ENCODE peak calls at places on chromosomes 16 and 17, in six cellular contexts. One of them, this sample, is unnamed.
A peak's percentile ranks its signal among the peaks of the same experiment; 100 is the strongest.

GRCh38 chr17:78357687-78358537 is 2.0 kb downstream of the SOCS3 start:
- DNase-seq in HL-60: no peak
- DNase-seq in GM23338: peak; percentile 47
- DNase-seq in SK-N-SH: no peak
- DNase-seq in sigmoid colon: no peak
- DNase-seq in transverse colon: no peak
- DNase-seq in this sample: no peak

GRCh38 chr16:68005786-68006286 is 6.6 kb upstream of the DPEP2 start:
- DNase-seq in SK-N-SH: no peak
- DNase-seq in transverse colon: peak; percentile 47
- DNase-seq in GM23338: peak; percentile 29
- DNase-seq in HL-60: peak; percentile 96
- DNase-seq in sigmoid colon: no peak
- DNase-seq in this sample: no peak

GRCh38 chr16:80418772-80419355 is 121.9 kb upstream of the DYNLRB2 start:
- DNase-seq in sigmoid colon: no peak
- DNase-seq in SK-N-SH: no peak
- DNase-seq in GM23338: no peak
- DNase-seq in transverse colon: no peak
- DNase-seq in HL-60: no peak
- DNase-seq in this sample: no peak

GRCh38 chr17:62792122-62792800 is 15.9 kb downstream of the MARCHF10 start:
- DNase-seq in transverse colon: no peak
- DNase-seq in HL-60: no peak
- DNase-seq in GM23338: no peak
- DNase-seq in SK-N-SH: no peak
- DNase-seq in sigmoid colon: no peak
- DNase-seq in this sample: no peak

GRCh38 chr17:927611-928461 is 51.7 kb downstream of the NXN start:
- DNase-seq in sigmoid colon: peak; percentile 82
- DNase-seq in transverse colon: no peak
- DNase-seq in HL-60: no peak
- DNase-seq in GM23338: no peak
- DNase-seq in SK-N-SH: no peak
- DNase-seq in this sample: no peak

GRCh38 chr17:77841742-77842141 is 116.8 kb upstream of the TNRC6C start:
- DNase-seq in GM23338: no peak
- DNase-seq in transverse colon: no peak
- DNase-seq in sigmoid colon: no peak
- DNase-seq in SK-N-SH: no peak
- DNase-seq in HL-60: no peak
- DNase-seq in this sample: no peak

GRCh38 chr16:89863741-89864391 is 9.5 kb upstream of the TCF25 start:
- DNase-seq in GM23338: no peak
- DNase-seq in transverse colon: peak; percentile 46
- DNase-seq in sigmoid colon: no peak
- DNase-seq in HL-60: peak; percentile 28
- DNase-seq in SK-N-SH: no peak
- DNase-seq in this sample: no peak

GRCh38 chr17:83183150-83183820 is 103.9 kb downstream of the METRNL start:
- DNase-seq in HL-60: no peak
- DNase-seq in sigmoid colon: no peak
- DNase-seq in SK-N-SH: no peak
- DNase-seq in transverse colon: no peak
- DNase-seq in GM23338: no peak
- DNase-seq in this sample: no peak

GRCh38 chr17:58387834-58388233 is 29.5 kb downstream of the RNF43 start:
- DNase-seq in HL-60: no peak
- DNase-seq in GM23338: no peak
- DNase-seq in SK-N-SH: no peak
- DNase-seq in sigmoid colon: no peak
- DNase-seq in transverse colon: peak; percentile 66
- DNase-seq in this sample: no peak

GRCh38 chr17:20174588-20175265 is 165.6 kb downstream of the SPECC1 start:
- DNase-seq in sigmoid colon: no peak
- DNase-seq in GM23338: no peak
- DNase-seq in SK-N-SH: no peak
- DNase-seq in transverse colon: no peak
- DNase-seq in HL-60: no peak
- DNase-seq in this sample: no peak

GRCh38 chr17:81142301-81143199 is 22.8 kb upstream of the PVALEF start:
- DNase-seq in HL-60: peak; percentile 84
- DNase-seq in sigmoid colon: peak; percentile 85
- DNase-seq in GM23338: peak; percentile 86
- DNase-seq in SK-N-SH: peak; percentile 96
- DNase-seq in transverse colon: peak; percentile 81
- DNase-seq in this sample: peak; percentile 20

GRCh38 chr16:79318137-79318899 is 282.2 kb downstream of the MAF start:
- DNase-seq in sigmoid colon: no peak
- DNase-seq in HL-60: no peak
- DNase-seq in SK-N-SH: no peak
- DNase-seq in transverse colon: no peak
- DNase-seq in GM23338: peak; percentile 60
- DNase-seq in this sample: no peak

GRCh38 chr17:4584835-4585187 is 482 bp downstream of the SMTNL2 start:
- DNase-seq in SK-N-SH: no peak
- DNase-seq in GM23338: peak; percentile 52
- DNase-seq in sigmoid colon: no peak
- DNase-seq in HL-60: no peak
- DNase-seq in transverse colon: no peak
- DNase-seq in this sample: no peak

GRCh38 chr16:69382421-69382820 is 3.4 kb downstream of the TERF2 start:
- DNase-seq in transverse colon: no peak
- DNase-seq in sigmoid colon: no peak
- DNase-seq in HL-60: no peak
- DNase-seq in SK-N-SH: no peak
- DNase-seq in GM23338: no peak
- DNase-seq in this sample: no peak

GRCh38 chr16:52363082-52363481 is 183.9 kb downstream of the TOX3 start:
- DNase-seq in transverse colon: no peak
- DNase-seq in GM23338: no peak
- DNase-seq in sigmoid colon: no peak
- DNase-seq in HL-60: no peak
- DNase-seq in SK-N-SH: no peak
- DNase-seq in this sample: no peak

GRCh38 chr17:61575352-61575975 is 15.6 kb downstream of the NACA2 start:
- DNase-seq in GM23338: no peak
- DNase-seq in transverse colon: no peak
- DNase-seq in SK-N-SH: no peak
- DNase-seq in sigmoid colon: no peak
- DNase-seq in HL-60: no peak
- DNase-seq in this sample: no peak

GRCh38 chr16:53817812-53818211 is 113.9 kb downstream of the FTO start:
- DNase-seq in HL-60: no peak
- DNase-seq in GM23338: no peak
- DNase-seq in sigmoid colon: no peak
- DNase-seq in transverse colon: no peak
- DNase-seq in SK-N-SH: peak; percentile 19
- DNase-seq in this sample: no peak

GRCh38 chr17:77453613-77454559 is 313.1 kb downstream of the SEC14L1 start:
- DNase-seq in sigmoid colon: no peak
- DNase-seq in HL-60: peak; percentile 64
- DNase-seq in GM23338: no peak
- DNase-seq in transverse colon: peak; percentile 89
- DNase-seq in SK-N-SH: no peak
- DNase-seq in this sample: no peak

GRCh38 chr16:9966569-9967157 is 215.6 kb downstream of the GRIN2A start:
- DNase-seq in SK-N-SH: no peak
- DNase-seq in transverse colon: no peak
- DNase-seq in sigmoid colon: no peak
- DNase-seq in GM23338: no peak
- DNase-seq in HL-60: no peak
- DNase-seq in this sample: no peak

GRCh38 chr17:35684046-35684802 is 47.2 kb upstream of the RASL10B start:
- DNase-seq in GM23338: peak; percentile 63
- DNase-seq in HL-60: no peak
- DNase-seq in SK-N-SH: no peak
- DNase-seq in transverse colon: no peak
- DNase-seq in sigmoid colon: no peak
- DNase-seq in this sample: no peak

GRCh38 chr16:8346291-8346690 is 244.0 kb downstream of the TMEM114 start:
- DNase-seq in SK-N-SH: no peak
- DNase-seq in transverse colon: no peak
- DNase-seq in sigmoid colon: no peak
- DNase-seq in GM23338: peak; percentile 45
- DNase-seq in HL-60: no peak
- DNase-seq in this sample: peak; percentile 6

GRCh38 chr16:81066700-81067099 is 10.3 kb downstream of the C16orf46 start:
- DNase-seq in HL-60: no peak
- DNase-seq in sigmoid colon: no peak
- DNase-seq in transverse colon: no peak
- DNase-seq in GM23338: no peak
- DNase-seq in SK-N-SH: no peak
- DNase-seq in this sample: no peak

GRCh38 chr17:61551255-61551742 is 39.7 kb downstream of the NACA2 start:
- DNase-seq in transverse colon: no peak
- DNase-seq in GM23338: peak; percentile 61
- DNase-seq in sigmoid colon: no peak
- DNase-seq in HL-60: no peak
- DNase-seq in SK-N-SH: peak; percentile 75
- DNase-seq in this sample: no peak

GRCh38 chr17:77471984-77472836 is 331.4 kb downstream of the SEC14L1 start:
- DNase-seq in HL-60: peak; percentile 57
- DNase-seq in transverse colon: peak; percentile 50
- DNase-seq in GM23338: peak; percentile 86
- DNase-seq in SK-N-SH: peak; percentile 67
- DNase-seq in sigmoid colon: peak; percentile 87
- DNase-seq in this sample: peak; percentile 81

GRCh38 chr16:83900611-83901010 is 1.7 kb downstream of the MLYCD start:
- DNase-seq in sigmoid colon: no peak
- DNase-seq in GM23338: no peak
- DNase-seq in HL-60: no peak
- DNase-seq in SK-N-SH: no peak
- DNase-seq in transverse colon: no peak
- DNase-seq in this sample: no peak

GRCh38 chr17:37725601-37726146 is 19.2 kb downstream of the HNF1B start:
- DNase-seq in HL-60: no peak
- DNase-seq in transverse colon: peak; percentile 82
- DNase-seq in GM23338: no peak
- DNase-seq in SK-N-SH: no peak
- DNase-seq in sigmoid colon: no peak
- DNase-seq in this sample: no peak

GRCh38 chr17:7262192-7263070 is at the start of gene CLDN7:
- DNase-seq in SK-N-SH: peak; percentile 42
- DNase-seq in HL-60: no peak
- DNase-seq in sigmoid colon: no peak
- DNase-seq in GM23338: peak; percentile 98
- DNase-seq in transverse colon: peak; percentile 94
- DNase-seq in this sample: no peak

GRCh38 chr17:79086609-79087427 is 12.2 kb downstream of the ENGASE start:
- DNase-seq in HL-60: no peak
- DNase-seq in GM23338: no peak
- DNase-seq in sigmoid colon: no peak
- DNase-seq in SK-N-SH: no peak
- DNase-seq in transverse colon: no peak
- DNase-seq in this sample: no peak

GRCh38 chr17:75814900-75815373 is 29.3 kb downstream of the UNC13D start:
- DNase-seq in transverse colon: no peak
- DNase-seq in GM23338: no peak
- DNase-seq in sigmoid colon: no peak
- DNase-seq in HL-60: no peak
- DNase-seq in SK-N-SH: peak; percentile 47
- DNase-seq in this sample: no peak

DNA sequence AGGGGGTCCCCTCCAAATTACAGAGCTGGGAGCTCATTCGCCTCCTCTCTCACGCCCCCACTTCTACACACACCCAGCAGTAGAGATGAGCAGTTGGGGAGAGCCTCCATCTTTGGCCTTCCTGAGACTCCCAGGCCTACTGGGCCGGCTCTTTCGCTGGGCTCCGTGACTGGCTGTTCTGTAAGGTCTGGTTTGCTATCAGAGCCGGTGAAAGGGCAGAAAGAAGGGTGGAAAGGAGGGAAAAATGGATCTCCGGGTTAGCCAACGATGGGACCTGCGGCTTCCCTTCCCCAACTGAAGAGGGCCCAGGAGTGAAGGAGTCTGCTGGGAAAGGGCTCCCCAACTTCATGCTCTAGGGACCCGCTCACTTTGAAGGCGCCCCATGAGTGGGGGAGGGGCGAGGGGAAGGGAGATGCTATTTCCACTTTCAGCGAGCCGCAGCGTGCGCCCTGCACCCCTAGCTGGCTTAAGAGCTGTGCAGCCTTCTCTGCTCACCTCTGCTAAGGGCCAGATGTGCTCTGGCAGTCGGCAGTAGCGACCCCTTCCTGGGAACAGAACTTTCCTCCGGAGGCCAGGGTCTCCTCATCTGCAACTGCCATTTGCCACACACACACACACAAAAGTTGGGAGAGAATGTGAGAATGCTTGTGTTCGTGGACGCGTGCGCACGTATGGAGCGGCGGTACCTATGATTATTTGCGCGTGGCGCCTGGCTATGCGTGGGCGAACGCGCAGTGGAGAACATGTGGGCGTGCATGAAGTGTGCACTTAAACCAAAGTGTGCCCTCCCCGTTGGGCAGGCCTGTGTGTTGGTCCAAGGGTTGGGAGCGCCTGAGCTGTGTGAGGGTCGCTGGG is 2.9 kb upstream of the FOXF1 start:
- DNase-seq in SK-N-SH: no peak
- DNase-seq in sigmoid colon: peak; percentile 76
- DNase-seq in GM23338: no peak
- DNase-seq in transverse colon: no peak
- DNase-seq in HL-60: no peak
- DNase-seq in this sample: no peak
- H3K4me3 ChIP-seq in SK-N-SH: no peak overlapping the region
- H3K4me3 ChIP-seq in sigmoid colon: peak overlapping the region; percentile 81
- H3K4me3 ChIP-seq in GM23338: peak overlapping the region; percentile 55
- H3K4me3 ChIP-seq in transverse colon: peak overlapping the region; percentile 84
- H3K4me3 ChIP-seq in HL-60: no peak overlapping the region
- H3K4me3 ChIP-seq in this sample: no peak overlapping the region

DNA sequence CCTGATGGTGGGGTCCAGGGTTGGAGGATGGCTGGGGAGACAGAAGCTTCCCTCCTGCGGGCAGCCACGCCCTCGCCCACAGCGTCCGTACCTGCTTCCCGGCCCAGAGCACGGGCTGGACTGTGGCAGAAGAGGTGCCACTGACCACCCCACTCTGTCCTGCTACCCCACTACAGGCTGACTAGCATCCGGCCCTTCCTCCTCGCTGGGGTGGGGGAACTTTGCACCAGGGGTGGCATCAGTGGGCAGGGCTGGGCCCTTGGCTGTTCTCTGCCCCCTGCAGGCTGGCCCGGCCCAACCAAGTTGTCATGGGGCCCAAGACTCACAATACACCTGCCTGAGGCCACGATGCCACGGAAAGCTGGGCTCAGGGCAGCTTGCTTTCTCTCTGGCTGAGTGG is 73.0 kb downstream of the KLHDC4 start:
- DNase-seq in sigmoid colon: no peak
- DNase-seq in GM23338: no peak
- DNase-seq in SK-N-SH: no peak
- DNase-seq in HL-60: no peak
- DNase-seq in transverse colon: no peak
- DNase-seq in this sample: no peak
- TF ChIP-seq POLR2AphosphoS5 in sigmoid colon: no peak
- TF ChIP-seq POLR2AphosphoS5 in GM23338: no peak
- TF ChIP-seq POLR2AphosphoS5 in SK-N-SH: no peak
- TF ChIP-seq POLR2AphosphoS5 in HL-60: no peak
- TF ChIP-seq POLR2AphosphoS5 in transverse colon: no peak
- TF ChIP-seq POLR2AphosphoS5 in this sample: no peak

GRCh38 chr16:27322858-27323780 is 9.3 kb downstream of the IL4R start:
- DNase-seq in SK-N-SH: no peak
- DNase-seq in GM23338: no peak
- DNase-seq in transverse colon: peak; percentile 82
- DNase-seq in HL-60: no peak
- DNase-seq in sigmoid colon: peak; percentile 46
- DNase-seq in this sample: no peak
- H3K27ac ChIP-seq in SK-N-SH: no peak overlapping the region
- H3K27ac ChIP-seq in GM23338: no peak overlapping the region
- H3K27ac ChIP-seq in transverse colon: peak overlapping the region; percentile 99
- H3K27ac ChIP-seq in HL-60: no peak overlapping the region
- H3K27ac ChIP-seq in sigmoid colon: peak overlapping the region; percentile 96
- H3K27ac ChIP-seq in this sample: no peak overlapping the region

GRCh38 chr17:31509805-31510177 is 118.3 kb downstream of the RAB11FIP4 start:
- DNase-seq in sigmoid colon: no peak
- DNase-seq in GM23338: no peak
- DNase-seq in SK-N-SH: peak; percentile 49
- DNase-seq in HL-60: no peak
- DNase-seq in transverse colon: no peak
- DNase-seq in this sample: no peak
- H3K4me3 ChIP-seq in sigmoid colon: no peak overlapping the region
- H3K4me3 ChIP-seq in GM23338: no peak overlapping the region
- H3K4me3 ChIP-seq in SK-N-SH: no peak overlapping the region
- H3K4me3 ChIP-seq in HL-60: no peak overlapping the region
- H3K4me3 ChIP-seq in transverse colon: no peak overlapping the region
- H3K4me3 ChIP-seq in this sample: no peak overlapping the region

This sample was measured in SK-N-MC.